ENCODE peak calls at places on chromosomes 5 and 9, in eight cellular contexts. One of them, this sample, is unnamed.

GRCh38 chr5:110159202-110159601 is 469.5 kb downstream of the MAN2A1 start:
- DNase-seq in neural crest cell: no peak
- DNase-seq in PC-3: peak
- DNase-seq in psoas muscle: no peak
- DNase-seq in heart right ventricle: no peak
- DNase-seq in tibial artery: no peak
- DNase-seq in endodermal cell: no peak
- DNase-seq in astrocyte of the cerebellum: peak
- DNase-seq in this sample: no peak

GRCh38 chr5:16628376-16628775 is 11.6 kb upstream of the RETREG1 start:
- DNase-seq in tibial artery: no peak
- DNase-seq in endodermal cell: no peak
- DNase-seq in heart right ventricle: no peak
- DNase-seq in astrocyte of the cerebellum: no peak
- DNase-seq in psoas muscle: no peak
- DNase-seq in neural crest cell: no peak
- DNase-seq in PC-3: no peak
- DNase-seq in this sample: no peak

GRCh38 chr9:126822278-126822677 is 17.4 kb downstream of the ZBTB43 start:
- DNase-seq in PC-3: no peak
- DNase-seq in astrocyte of the cerebellum: no peak
- DNase-seq in endodermal cell: no peak
- DNase-seq in heart right ventricle: no peak
- DNase-seq in tibial artery: no peak
- DNase-seq in neural crest cell: no peak
- DNase-seq in psoas muscle: no peak
- DNase-seq in this sample: no peak

GRCh38 chr5:31236339-31236738 is 42.9 kb downstream of the CDH6 start:
- DNase-seq in PC-3: no peak
- DNase-seq in endodermal cell: no peak
- DNase-seq in heart right ventricle: no peak
- DNase-seq in psoas muscle: no peak
- DNase-seq in tibial artery: no peak
- DNase-seq in neural crest cell: no peak
- DNase-seq in astrocyte of the cerebellum: no peak
- DNase-seq in this sample: no peak

GRCh38 chr9:135088979-135089847 is 1.7 kb downstream of the OLFM1 start:
- DNase-seq in heart right ventricle: no peak
- DNase-seq in neural crest cell: no peak
- DNase-seq in endodermal cell: no peak
- DNase-seq in PC-3: no peak
- DNase-seq in tibial artery: no peak
- DNase-seq in astrocyte of the cerebellum: no peak
- DNase-seq in psoas muscle: no peak
- DNase-seq in this sample: no peak

GRCh38 chr9:73118898-73119554 is 32.6 kb upstream of the ANXA1 start:
- DNase-seq in PC-3: peak
- DNase-seq in heart right ventricle: no peak
- DNase-seq in neural crest cell: no peak
- DNase-seq in tibial artery: no peak
- DNase-seq in psoas muscle: no peak
- DNase-seq in astrocyte of the cerebellum: no peak
- DNase-seq in endodermal cell: no peak
- DNase-seq in this sample: no peak

GRCh38 chr5:90479611-90480385 is 5.1 kb downstream of the POLR3G start:
- DNase-seq in PC-3: peak
- DNase-seq in tibial artery: no peak
- DNase-seq in endodermal cell: no peak
- DNase-seq in neural crest cell: no peak
- DNase-seq in psoas muscle: no peak
- DNase-seq in heart right ventricle: no peak
- DNase-seq in astrocyte of the cerebellum: no peak
- DNase-seq in this sample: no peak

GRCh38 chr5:142697356-142697807 is 11.5 kb upstream of the FGF1 start:
- DNase-seq in PC-3: no peak
- DNase-seq in heart right ventricle: peak
- DNase-seq in endodermal cell: peak
- DNase-seq in tibial artery: peak
- DNase-seq in astrocyte of the cerebellum: no peak
- DNase-seq in psoas muscle: peak
- DNase-seq in neural crest cell: no peak
- DNase-seq in this sample: no peak

GRCh38 chr9:134562146-134562753 is 79.4 kb upstream of the COL5A1 start:
- DNase-seq in neural crest cell: no peak
- DNase-seq in endodermal cell: peak
- DNase-seq in PC-3: no peak
- DNase-seq in astrocyte of the cerebellum: no peak
- DNase-seq in heart right ventricle: no peak
- DNase-seq in tibial artery: no peak
- DNase-seq in psoas muscle: no peak
- DNase-seq in this sample: no peak

GRCh38 chr5:177132504-177133118 is 962 bp upstream of the NSD1 start:
- DNase-seq in astrocyte of the cerebellum: no peak
- DNase-seq in heart right ventricle: no peak
- DNase-seq in psoas muscle: peak
- DNase-seq in tibial artery: peak
- DNase-seq in endodermal cell: peak
- DNase-seq in PC-3: no peak
- DNase-seq in neural crest cell: peak
- DNase-seq in this sample: no peak

GRCh38 chr5:157069949-157070348 is 11.0 kb upstream of the HAVCR1 start:
- DNase-seq in PC-3: no peak
- DNase-seq in endodermal cell: no peak
- DNase-seq in tibial artery: no peak
- DNase-seq in astrocyte of the cerebellum: no peak
- DNase-seq in psoas muscle: no peak
- DNase-seq in heart right ventricle: no peak
- DNase-seq in neural crest cell: no peak
- DNase-seq in this sample: no peak

GRCh38 chr5:37840036-37840909 is at the start of gene GDNF:
- DNase-seq in PC-3: peak
- DNase-seq in heart right ventricle: no peak
- DNase-seq in neural crest cell: peak
- DNase-seq in astrocyte of the cerebellum: peak
- DNase-seq in tibial artery: no peak
- DNase-seq in endodermal cell: peak
- DNase-seq in psoas muscle: peak
- DNase-seq in this sample: peak

GRCh38 chr9:79734989-79735779 is 163.4 kb downstream of the TLE4 start:
- DNase-seq in psoas muscle: no peak
- DNase-seq in tibial artery: no peak
- DNase-seq in astrocyte of the cerebellum: no peak
- DNase-seq in heart right ventricle: no peak
- DNase-seq in PC-3: no peak
- DNase-seq in neural crest cell: no peak
- DNase-seq in endodermal cell: no peak
- DNase-seq in this sample: no peak

GRCh38 chr9:130638278-130639118 is 25.9 kb upstream of the PRDM12 start:
- DNase-seq in heart right ventricle: no peak
- DNase-seq in PC-3: no peak
- DNase-seq in psoas muscle: no peak
- DNase-seq in endodermal cell: no peak
- DNase-seq in astrocyte of the cerebellum: no peak
- DNase-seq in neural crest cell: no peak
- DNase-seq in tibial artery: no peak
- DNase-seq in this sample: no peak

GRCh38 chr9:128099932-128100491 is 27.5 kb downstream of the PTGES2 start:
- DNase-seq in neural crest cell: no peak
- DNase-seq in heart right ventricle: peak
- DNase-seq in psoas muscle: no peak
- DNase-seq in PC-3: no peak
- DNase-seq in astrocyte of the cerebellum: no peak
- DNase-seq in tibial artery: no peak
- DNase-seq in endodermal cell: no peak
- DNase-seq in this sample: no peak

GRCh38 chr5:147234825-147235635 is at the start of gene STK32A:
- DNase-seq in tibial artery: peak
- DNase-seq in astrocyte of the cerebellum: no peak
- DNase-seq in PC-3: peak
- DNase-seq in neural crest cell: peak
- DNase-seq in endodermal cell: peak
- DNase-seq in heart right ventricle: no peak
- DNase-seq in psoas muscle: peak
- DNase-seq in this sample: no peak

GRCh38 chr9:33250458-33250995 is 10.6 kb downstream of the SPINK4 start:
- DNase-seq in psoas muscle: no peak
- DNase-seq in neural crest cell: no peak
- DNase-seq in tibial artery: no peak
- DNase-seq in endodermal cell: no peak
- DNase-seq in heart right ventricle: no peak
- DNase-seq in PC-3: no peak
- DNase-seq in astrocyte of the cerebellum: no peak
- DNase-seq in this sample: no peak

GRCh38 chr9:18393340-18394130 is 80.4 kb upstream of the ADAMTSL1 start:
- DNase-seq in neural crest cell: no peak
- DNase-seq in PC-3: peak
- DNase-seq in astrocyte of the cerebellum: peak
- DNase-seq in psoas muscle: no peak
- DNase-seq in endodermal cell: no peak
- DNase-seq in heart right ventricle: peak
- DNase-seq in tibial artery: peak
- DNase-seq in this sample: peak

GRCh38 chr5:138948391-138949222 is 73.5 kb upstream of the LRRTM2 start:
- DNase-seq in psoas muscle: no peak
- DNase-seq in astrocyte of the cerebellum: no peak
- DNase-seq in neural crest cell: no peak
- DNase-seq in PC-3: no peak
- DNase-seq in endodermal cell: no peak
- DNase-seq in tibial artery: peak
- DNase-seq in heart right ventricle: no peak
- DNase-seq in this sample: no peak

GRCh38 chr5:153623906-153624765 is 133.7 kb downstream of the GRIA1 start:
- DNase-seq in endodermal cell: no peak
- DNase-seq in astrocyte of the cerebellum: no peak
- DNase-seq in psoas muscle: no peak
- DNase-seq in neural crest cell: no peak
- DNase-seq in tibial artery: no peak
- DNase-seq in PC-3: peak
- DNase-seq in heart right ventricle: no peak
- DNase-seq in this sample: no peak

GRCh38 chr5:73405691-73406090 is 42.9 kb downstream of the FOXD1 start:
- DNase-seq in astrocyte of the cerebellum: no peak
- DNase-seq in heart right ventricle: no peak
- DNase-seq in endodermal cell: no peak
- DNase-seq in PC-3: no peak
- DNase-seq in neural crest cell: no peak
- DNase-seq in tibial artery: no peak
- DNase-seq in psoas muscle: no peak
- DNase-seq in this sample: no peak

GRCh38 chr9:134318481-134318891 is 7.8 kb upstream of the RXRA start:
- DNase-seq in heart right ventricle: no peak
- DNase-seq in neural crest cell: no peak
- DNase-seq in astrocyte of the cerebellum: no peak
- DNase-seq in psoas muscle: no peak
- DNase-seq in PC-3: no peak
- DNase-seq in tibial artery: no peak
- DNase-seq in endodermal cell: no peak
- DNase-seq in this sample: no peak

GRCh38 chr5:181044662-181045305 is 4.7 kb downstream of the BTNL9 start:
- DNase-seq in endodermal cell: peak
- DNase-seq in neural crest cell: no peak
- DNase-seq in tibial artery: no peak
- DNase-seq in heart right ventricle: peak
- DNase-seq in psoas muscle: peak
- DNase-seq in astrocyte of the cerebellum: no peak
- DNase-seq in PC-3: no peak
- DNase-seq in this sample: no peak

GRCh38 chr5:23026252-23027170 is 173.4 kb upstream of the CDH12 start:
- DNase-seq in endodermal cell: no peak
- DNase-seq in astrocyte of the cerebellum: no peak
- DNase-seq in neural crest cell: no peak
- DNase-seq in heart right ventricle: no peak
- DNase-seq in psoas muscle: no peak
- DNase-seq in tibial artery: no peak
- DNase-seq in PC-3: no peak
- DNase-seq in this sample: no peak

GRCh38 chr5:23028445-23028844 is 175.3 kb upstream of the CDH12 start:
- DNase-seq in endodermal cell: no peak
- DNase-seq in tibial artery: no peak
- DNase-seq in psoas muscle: no peak
- DNase-seq in neural crest cell: no peak
- DNase-seq in PC-3: no peak
- DNase-seq in astrocyte of the cerebellum: no peak
- DNase-seq in heart right ventricle: no peak
- DNase-seq in this sample: no peak

GRCh38 chr5:23025604-23026003 is 172.5 kb upstream of the CDH12 start:
- DNase-seq in endodermal cell: no peak
- DNase-seq in tibial artery: no peak
- DNase-seq in psoas muscle: no peak
- DNase-seq in PC-3: no peak
- DNase-seq in neural crest cell: no peak
- DNase-seq in heart right ventricle: no peak
- DNase-seq in astrocyte of the cerebellum: no peak
- DNase-seq in this sample: no peak

GRCh38 chr5:23027830-23028229 is 174.7 kb upstream of the CDH12 start:
- DNase-seq in heart right ventricle: no peak
- DNase-seq in endodermal cell: no peak
- DNase-seq in psoas muscle: no peak
- DNase-seq in neural crest cell: no peak
- DNase-seq in PC-3: no peak
- DNase-seq in astrocyte of the cerebellum: no peak
- DNase-seq in tibial artery: no peak
- DNase-seq in this sample: no peak

GRCh38 chr5:23027341-23027740 is 174.2 kb upstream of the CDH12 start:
- DNase-seq in tibial artery: no peak
- DNase-seq in neural crest cell: no peak
- DNase-seq in PC-3: no peak
- DNase-seq in heart right ventricle: peak
- DNase-seq in endodermal cell: no peak
- DNase-seq in astrocyte of the cerebellum: no peak
- DNase-seq in psoas muscle: no peak
- DNase-seq in this sample: no peak
- TF ChIP-seq CTCF in tibial artery: no peak
- TF ChIP-seq CTCF in neural crest cell: no peak
- TF ChIP-seq CTCF in PC-3: no peak
- TF ChIP-seq CTCF in heart right ventricle: no peak
- TF ChIP-seq CTCF in endodermal cell: no peak
- TF ChIP-seq CTCF in astrocyte of the cerebellum: no peak
- TF ChIP-seq CTCF in psoas muscle: no peak
- TF ChIP-seq CTCF in this sample: no peak

GRCh38 chr9:31140316-31140715 is 1244.1 kb upstream of the ACO1 start:
- DNase-seq in tibial artery: no peak
- DNase-seq in endodermal cell: no peak
- DNase-seq in astrocyte of the cerebellum: peak
- DNase-seq in neural crest cell: no peak
- DNase-seq in PC-3: peak
- DNase-seq in heart right ventricle: no peak
- DNase-seq in psoas muscle: no peak
- DNase-seq in this sample: no peak
- TF ChIP-seq CTCF in tibial artery: no peak
- TF ChIP-seq CTCF in endodermal cell: peak
- TF ChIP-seq CTCF in astrocyte of the cerebellum: peak
- TF ChIP-seq CTCF in neural crest cell: peak
- TF ChIP-seq CTCF in PC-3: peak
- TF ChIP-seq CTCF in heart right ventricle: no peak
- TF ChIP-seq CTCF in psoas muscle: no peak
- TF ChIP-seq CTCF in this sample: peak

GRCh38 chr9:84966876-84967830 is 297.6 kb downstream of the NTRK2 start:
- DNase-seq in neural crest cell: peak
- DNase-seq in heart right ventricle: no peak
- DNase-seq in tibial artery: no peak
- DNase-seq in endodermal cell: peak
- DNase-seq in astrocyte of the cerebellum: no peak
- DNase-seq in psoas muscle: no peak
- DNase-seq in PC-3: no peak
- DNase-seq in this sample: no peak
- TF ChIP-seq CTCF in neural crest cell: peak
- TF ChIP-seq CTCF in heart right ventricle: no peak
- TF ChIP-seq CTCF in tibial artery: no peak
- TF ChIP-seq CTCF in endodermal cell: peak
- TF ChIP-seq CTCF in astrocyte of the cerebellum: peak
- TF ChIP-seq CTCF in psoas muscle: no peak
- TF ChIP-seq CTCF in PC-3: no peak
- TF ChIP-seq CTCF in this sample: no peak

GRCh38 chr9:115396071-115396529 is 278.1 kb upstream of the TNC start:
- DNase-seq in PC-3: no peak
- DNase-seq in tibial artery: no peak
- DNase-seq in neural crest cell: no peak
- DNase-seq in heart right ventricle: no peak
- DNase-seq in psoas muscle: no peak
- DNase-seq in endodermal cell: no peak
- DNase-seq in astrocyte of the cerebellum: no peak
- DNase-seq in this sample: no peak
- TF ChIP-seq CTCF in PC-3: peak
- TF ChIP-seq CTCF in tibial artery: no peak
- TF ChIP-seq CTCF in neural crest cell: no peak
- TF ChIP-seq CTCF in heart right ventricle: no peak
- TF ChIP-seq CTCF in psoas muscle: no peak
- TF ChIP-seq CTCF in endodermal cell: peak
- TF ChIP-seq CTCF in astrocyte of the cerebellum: no peak
- TF ChIP-seq CTCF in this sample: peak